ENCODE peak calls at places on chromosomes 12 and 14, in six cellular contexts. B is HTR-8/SVneo; Y is activated T-helper 1 cell treated with anti-CD3 and anti-CD28 coated beads, Interleukin-12 subunit alpha, Interleukin-12 subunit beta, Interleukin-2, Interleukin-4 antibody, amounts not matched to agents 30 ng/mL and 10 ng/mL and 1 ng/mL, durations not matched to agents 14 hours and 24 hours and 36 hours; T is foreskin fibroblast; V is erythroblast; W is fibroblast of lung. L is an unnamed sample.

GRCh38 chr12:104215638-104216297 is at the start of gene TXNRD1:
- DNase-seq in B (peak; percentile 76), Y (peak; percentile 79), V (peak; percentile 86), T (peak; percentile 86), W (peak; percentile 81), L (peak; percentile 19)

GRCh38 chr14:96407980-96408570 is 16.1 kb downstream of the AK7 start:
- DNase-seq in B (no peak), W (no peak), T (no peak), Y (no peak), V (peak; percentile 83), L (no peak)

GRCh38 chr12:55842681-55843429 is at the start of gene MMP19:
- DNase-seq in B (peak; percentile 48), Y (no peak), V (no peak), T (peak; percentile 91), W (peak; percentile 91), L (no peak)

GRCh38 chr12:19712041-19712440 is 272.7 kb downstream of the AEBP2 start:
- DNase-seq in B (peak; percentile 5), W (peak; percentile 88), Y (no peak), V (no peak), T (peak; percentile 74), L (no peak)

GRCh38 chr14:24147761-24148428 is 597 bp downstream of the RNF31 start:
- DNase-seq in T (peak; percentile 36), Y (no peak), B (no peak), W (no peak), V (no peak), L (no peak)

GRCh38 chr12:89828575-89828974 is 119.9 kb upstream of the ATP2B1 start:
- DNase-seq in T (no peak), Y (no peak), W (no peak), V (no peak), B (no peak), L (no peak)

GRCh38 chr12:106582661-106583577 is at the start of gene RFX4:
- DNase-seq in B (no peak), T (no peak), V (no peak), W (no peak), Y (no peak), L (no peak)

GRCh38 chr12:6306599-6307220 is 3.8 kb upstream of the PLEKHG6 start:
- DNase-seq in Y (no peak), V (no peak), W (no peak), T (no peak), B (no peak), L (no peak)

GRCh38 chr12:50106907-50107306 is 3.1 kb downstream of the GPD1 start:
- DNase-seq in Y (no peak), T (no peak), W (no peak), V (no peak), B (no peak), L (no peak)

GRCh38 chr14:34629657-34630529 is at the start of gene SNX6:
- DNase-seq in W (peak; percentile 72), V (peak; percentile 86), T (peak; percentile 91), B (peak; percentile 95), Y (peak; percentile 76), L (no peak)

GRCh38 chr14:73295198-73295796 is 58.0 kb downstream of the PAPLN start:
- DNase-seq in V (peak; percentile 50), Y (no peak), W (peak; percentile 65), B (peak; percentile 54), T (peak; percentile 61), L (no peak)

GRCh38 chr14:47674546-47675238 is 713 bp downstream of the MDGA2 start:
- DNase-seq in T (no peak), B (peak; percentile 7), V (no peak), Y (no peak), W (no peak), L (no peak)

GRCh38 chr14:92573761-92574498 is 60.3 kb downstream of the RIN3 start:
- DNase-seq in W (no peak), V (no peak), B (no peak), T (no peak), Y (no peak), L (no peak)

GRCh38 chr14:100131181-100131580 is 28.3 kb downstream of the DEGS2 start:
- DNase-seq in Y (no peak), T (no peak), B (no peak), W (no peak), V (no peak), L (no peak)

GRCh38 chr14:65528069-65528468 is 115.5 kb downstream of the FUT8 start:
- DNase-seq in W (no peak), Y (no peak), T (no peak), B (no peak), V (no peak), L (no peak)

L was measured in GM12878.